ENCODE peak calls at places on chromosome 22, in four cellular contexts. X, D, W and V are unnamed samples.
A peak's percentile ranks its signal among the peaks of the same experiment; 100 is the strongest.

GRCh38 chr22:35399114-35399677 is 744 bp upstream of the MCM5 start:
- DNase-seq in D (no peak), W (peak; percentile 54), X (no peak), V (no peak)

GRCh38 chr22:36086170-36086490 is 57.5 kb upstream of the RBFOX2 start:
- DNase-seq in D (no peak), X (peak; percentile 59), W (peak; percentile 31), V (peak; percentile 48)

GRCh38 chr22:33579448-33580093 is 340.7 kb downstream of the LARGE1 start:
- DNase-seq in D (peak; percentile 81), X (peak; percentile 85), W (peak; percentile 41), V (peak; percentile 41)

GRCh38 chr22:35657571-35658312 is 9.5 kb downstream of the APOL6 start:
- DNase-seq in D (no peak), X (no peak), W (no peak), V (no peak)

GRCh38 chr22:36860821-36861659 is at the start of gene NCF4:
- DNase-seq in X (no peak), D (no peak), W (no peak), V (no peak)

GRCh38 chr22:36833073-36833472 is 16.2 kb upstream of the PVALB start:
- DNase-seq in X (no peak), W (no peak), D (no peak), V (no peak)

GRCh38 chr22:50302041-50302541 is 5.4 kb downstream of the PLXNB2 start:
- DNase-seq in W (no peak), D (no peak), X (no peak), V (no peak)

GRCh38 chr22:37300551-37301017 is 18.3 kb downstream of the CYTH4 start:
- DNase-seq in D (no peak), X (no peak), W (no peak), V (no peak)

GRCh38 chr22:42621505-42622002 is 6.9 kb upstream of the POLDIP3 start:
- DNase-seq in W (peak; percentile 80), D (peak; percentile 47), X (peak; percentile 91), V (peak; percentile 64)

GRCh38 chr22:30048711-30049110 is 31.6 kb upstream of the HORMAD2 start:
- DNase-seq in X (no peak), W (no peak), D (no peak), V (no peak)

GRCh38 chr22:29813563-29813962 is 24.5 kb downstream of the ASCC2 start:
- DNase-seq in W (peak; percentile 59), X (no peak), D (no peak), V (peak; percentile 80)

GRCh38 chr22:46551321-46551720 is 13.9 kb upstream of the CELSR1 start:
- DNase-seq in X (no peak), W (no peak), D (no peak), V (no peak)

GRCh38 chr22:46547883-46548244 is 10.4 kb upstream of the CELSR1 start:
- DNase-seq in D (peak; percentile 58), X (no peak), W (no peak), V (no peak)

GRCh38 chr22:46551996-46552395 is 14.6 kb upstream of the CELSR1 start:
- DNase-seq in X (no peak), D (no peak), W (no peak), V (no peak)

GRCh38 chr22:46549565-46549840 is 12.1 kb upstream of the CELSR1 start:
- DNase-seq in X (no peak), W (no peak), D (no peak), V (no peak)

DNA sequence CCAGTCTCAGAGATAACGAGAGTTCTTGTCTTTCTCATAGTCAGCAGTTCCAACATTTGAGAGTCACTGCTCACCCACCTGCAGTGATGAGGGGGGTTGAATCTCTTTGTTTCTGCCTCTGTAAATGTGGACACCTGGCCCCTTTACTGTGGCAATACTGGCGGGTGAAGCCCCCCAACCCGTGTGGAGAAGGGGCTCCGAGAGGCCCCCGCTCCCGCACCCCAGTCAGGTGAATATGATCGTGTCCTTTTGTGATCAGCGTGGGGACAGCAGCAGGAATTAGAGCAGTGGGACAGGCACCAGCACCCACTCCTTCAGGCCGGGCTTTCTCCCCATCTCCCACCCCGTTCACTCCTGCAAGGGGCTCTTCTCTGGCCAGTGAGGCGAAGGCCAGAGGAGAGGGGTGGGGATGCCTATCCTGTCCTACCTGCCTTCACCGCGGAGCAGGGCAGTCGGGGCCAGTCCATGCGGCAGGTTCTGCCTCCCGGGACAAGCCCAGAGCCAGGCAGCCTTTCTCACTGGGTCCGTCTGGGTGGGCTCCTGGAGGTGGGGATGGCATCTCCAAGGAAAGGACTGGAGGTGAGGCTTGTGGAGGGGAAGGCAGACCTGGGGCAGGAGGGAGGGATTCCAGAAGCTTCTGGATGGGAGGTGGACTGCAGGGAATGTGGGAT is 12.7 kb upstream of the CELSR1 start:
- DNase-seq in W (no peak), D (no peak), X (no peak), V (no peak)
- TF ChIP-seq HMGXB4 in W (no peak), D (no peak), X (no peak), V (no peak)

DNA sequence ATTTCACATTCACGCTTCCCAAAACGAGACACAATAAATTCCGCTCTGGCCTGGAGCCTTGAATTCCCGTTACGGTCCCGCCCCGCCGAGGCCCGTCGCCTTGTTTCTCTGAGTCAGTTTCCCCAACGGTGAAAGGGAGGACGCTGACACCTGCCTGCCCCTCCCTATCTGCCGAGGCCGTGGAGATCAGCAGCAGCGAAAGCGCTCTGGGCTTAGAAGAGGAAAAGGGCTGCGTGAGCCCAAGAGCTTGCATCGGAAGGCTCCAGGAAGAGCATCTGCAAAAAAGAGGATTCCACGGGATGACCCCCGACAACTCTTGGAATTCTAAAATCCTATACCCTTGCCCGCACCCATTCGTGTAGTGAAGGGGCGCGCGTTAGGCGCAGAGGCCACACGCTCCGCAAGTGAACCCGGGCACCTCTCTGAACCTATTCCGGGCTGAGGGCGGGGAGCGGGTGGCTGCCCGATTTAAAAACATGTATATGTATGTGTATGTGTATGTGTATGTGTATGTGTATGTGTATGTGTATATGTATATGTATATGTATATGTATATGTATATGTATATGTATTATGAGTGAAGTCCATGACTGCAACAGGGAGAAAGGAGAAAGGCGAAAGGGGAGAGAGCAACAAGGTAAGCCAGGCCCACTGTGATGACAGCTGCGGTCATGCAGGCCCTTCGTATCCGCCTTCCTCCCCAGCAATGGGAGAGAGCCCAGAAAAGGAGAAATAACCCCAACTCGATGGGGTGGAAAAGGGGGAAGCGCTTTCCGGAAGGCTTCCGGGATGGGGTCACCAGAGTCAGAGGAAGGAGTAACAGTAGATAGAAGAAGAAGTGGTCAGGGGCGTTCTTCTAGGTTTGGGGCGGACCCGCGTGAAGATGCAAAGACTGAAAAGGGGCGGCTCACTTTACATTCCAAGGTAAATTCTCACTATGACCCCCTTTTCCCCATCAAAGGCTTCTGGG is 947 bp upstream of the MRTFA start:
- DNase-seq in X (peak; percentile 19), D (no peak), W (no peak), V (no peak)
- TF ChIP-seq HMGXB4 in X (no peak), D (no peak), W (no peak), V (no peak)

GRCh38 chr22:47064416-47064815 is 302.0 kb downstream of the TBC1D22A start:
- DNase-seq in X (no peak), D (no peak), W (no peak), V (no peak)

GRCh38 chr22:47064016-47064415 is 301.6 kb downstream of the TBC1D22A start:
- DNase-seq in W (no peak), D (no peak), X (no peak), V (no peak)

GRCh38 chr22:47066616-47066905 is 304.1 kb downstream of the TBC1D22A start:
- DNase-seq in X (no peak), W (no peak), D (no peak), V (no peak)

GRCh38 chr22:47067331-47067890 is 305.0 kb downstream of the TBC1D22A start:
- DNase-seq in X (no peak), D (no peak), W (no peak), V (no peak)

DNA sequence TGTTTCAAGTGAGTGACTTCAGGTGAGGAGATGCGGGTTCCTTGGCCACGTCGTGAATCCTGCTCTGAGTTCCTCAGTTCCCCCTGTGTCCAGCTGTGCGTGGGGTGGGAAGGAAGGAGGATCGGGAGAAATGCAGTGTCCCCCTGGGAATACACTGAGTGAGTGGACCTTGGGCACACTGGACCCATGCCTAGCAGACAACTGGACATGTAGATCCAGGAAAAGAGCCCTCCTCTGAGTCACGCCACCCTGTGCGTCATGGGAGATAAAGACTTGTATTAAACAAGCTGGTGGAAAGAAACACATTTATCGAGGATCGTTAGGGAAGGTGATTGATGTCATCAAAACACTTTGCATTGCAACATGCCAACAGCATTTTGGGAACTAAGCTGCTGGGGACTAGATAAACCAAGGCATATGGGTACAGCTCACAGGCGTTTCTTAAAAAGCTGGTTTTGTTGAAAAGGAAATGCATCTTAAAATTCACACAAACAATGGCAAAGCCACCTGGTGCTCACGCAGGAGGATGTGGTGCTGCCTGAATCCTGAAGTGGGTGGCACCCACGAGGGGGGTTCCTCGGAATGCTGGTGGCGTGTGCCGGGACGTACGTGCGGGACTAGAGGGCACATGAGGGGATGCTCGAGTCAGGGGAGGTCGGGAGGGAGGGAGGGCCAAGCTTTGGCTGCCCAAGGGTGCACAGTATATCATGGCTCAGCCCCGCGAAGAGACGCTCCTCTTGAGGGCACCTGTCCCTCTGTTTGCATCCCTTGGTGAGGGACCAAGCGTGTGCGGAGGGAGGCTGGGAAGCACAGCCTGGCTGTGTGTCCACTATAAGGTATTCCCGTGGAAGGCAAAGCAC is 303.5 kb downstream of the TBC1D22A start:
- DNase-seq in D (no peak), X (no peak), W (no peak), V (no peak)
- TF ChIP-seq HMGXB4 in D (no peak), X (no peak), W (no peak), V (no peak)

GRCh38 chr22:48783821-48784266 is 1043.8 kb downstream of the BRD1 start:
- DNase-seq in D (peak; percentile 55), X (no peak), W (no peak), V (no peak)
- TF ChIP-seq HMGXB4 in D (no peak), X (no peak), W (no peak), V (no peak)

DNA sequence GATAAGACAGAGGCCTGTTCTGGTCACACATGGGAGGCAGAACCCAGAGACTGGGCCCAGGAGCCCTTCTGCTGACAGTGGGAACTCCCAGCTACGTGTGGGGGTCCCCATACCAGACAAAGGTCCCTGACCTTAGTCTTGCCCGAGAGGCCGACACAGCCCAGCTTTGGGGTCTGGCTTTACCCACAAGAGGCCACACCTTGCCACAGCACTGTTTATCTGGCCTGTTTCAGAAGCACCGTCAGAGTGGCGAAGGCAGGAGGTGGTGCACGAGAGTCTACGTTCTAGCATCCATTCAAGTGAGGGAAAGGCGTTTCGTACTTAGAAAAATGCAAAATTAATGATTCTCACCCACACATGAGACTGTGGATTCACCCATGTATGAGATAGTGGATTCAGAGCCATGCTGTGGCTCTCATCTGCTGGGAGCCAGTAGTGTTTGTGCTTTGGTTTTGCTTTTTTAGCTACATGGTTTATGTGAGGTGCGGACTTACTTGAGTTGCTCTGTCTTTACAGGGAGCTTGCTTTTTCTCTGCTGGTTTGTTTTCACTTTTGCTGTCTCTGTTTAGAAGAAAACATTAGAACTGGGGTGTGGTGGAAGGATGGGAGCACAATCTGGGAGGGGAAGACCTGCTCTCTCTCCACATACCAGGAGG is 56.6 kb upstream of the PRODH start:
- DNase-seq in X (no peak), W (no peak), D (no peak), V (no peak)
- TF ChIP-seq HMGXB4 in X (no peak), W (no peak), D (no peak), V (no peak)